ENCODE peak calls at places on chromosome 1, in six cellular contexts. F is H1, V is GM12878, U is A549, G is endothelial cell of umbilical vein, B is K562. Q is an unnamed sample.

GRCh38 chr1:23622284-23622683 is 63.0 kb upstream of the ID3 start:
- DNase-seq in U (no peak), B (no peak), F (no peak), G (no peak), V (no peak), Q (no peak)

GRCh38 chr1:173758980-173759379 is 44.2 kb downstream of the KLHL20 start:
- DNase-seq in B (no peak), F (no peak), U (no peak), V (no peak), G (no peak), Q (no peak)

GRCh38 chr1:96281491-96281890 is 440.1 kb upstream of the PTBP2 start:
- DNase-seq in V (no peak), G (no peak), F (no peak), B (no peak), U (no peak), Q (no peak)

GRCh38 chr1:23159963-23160877 is 8.4 kb downstream of the LUZP1 start:
- DNase-seq in G (no peak), B (no peak), F (no peak), V (no peak), U (no peak), Q (no peak)

GRCh38 chr1:232522189-232522588 is 107.7 kb downstream of the SIPA1L2 start:
- DNase-seq in B (no peak), U (no peak), V (no peak), G (no peak), F (no peak), Q (no peak)

GRCh38 chr1:185670187-185670627 is 64.0 kb upstream of the HMCN1 start:
- DNase-seq in V (no peak), F (peak), G (peak), U (no peak), B (no peak), Q (peak)

GRCh38 chr1:82386365-82387069 is 585.8 kb downstream of the ADGRL2 start:
- DNase-seq in F (no peak), U (no peak), G (no peak), V (no peak), B (no peak), Q (no peak)

GRCh38 chr1:183191833-183192232 is 5.8 kb downstream of the LAMC2 start:
- DNase-seq in F (no peak), V (no peak), B (no peak), U (no peak), G (peak), Q (no peak)

GRCh38 chr1:173205146-173206051 is 1.7 kb downstream of the TNFSF4 start:
- DNase-seq in U (no peak), V (no peak), G (peak), F (no peak), B (no peak), Q (peak)

GRCh38 chr1:30085814-30086770 is 637.3 kb downstream of the MATN1 start:
- DNase-seq in B (peak), U (peak), F (peak), G (peak), V (no peak), Q (peak)

GRCh38 chr1:55775007-55775406 is 559.8 kb upstream of the USP24 start:
- DNase-seq in U (no peak), V (no peak), F (no peak), B (no peak), G (no peak), Q (no peak)
- TF ChIP-seq MAX in U (no peak), V (no peak), F (no peak), B (no peak), G (no peak), Q (no peak)

GRCh38 chr1:153613406-153613805 is 469 bp upstream of the S100A16 start:
- DNase-seq in G (no peak), U (no peak), V (no peak), F (no peak), B (no peak), Q (no peak)

GRCh38 chr1:153614189-153614900 is 1.4 kb upstream of the S100A16 start:
- DNase-seq in U (no peak), V (no peak), B (no peak), G (no peak), F (no peak), Q (no peak)

GRCh38 chr1:153615406-153615805 is 719 bp downstream of the S100A14 start:
- DNase-seq in U (no peak), V (no peak), G (no peak), B (no peak), F (no peak), Q (no peak)

GRCh38 chr1:153616144-153616884 is at the start of gene S100A14:
- DNase-seq in F (no peak), V (no peak), G (no peak), B (peak), U (no peak), Q (no peak)

GRCh38 chr1:153614906-153615305 is 1.2 kb downstream of the S100A14 start:
- DNase-seq in G (no peak), B (no peak), F (no peak), U (no peak), V (no peak), Q (no peak)
- TF ChIP-seq MAX in G (no peak), B (no peak), F (no peak), U (no peak), V (no peak), Q (no peak)

DNA sequence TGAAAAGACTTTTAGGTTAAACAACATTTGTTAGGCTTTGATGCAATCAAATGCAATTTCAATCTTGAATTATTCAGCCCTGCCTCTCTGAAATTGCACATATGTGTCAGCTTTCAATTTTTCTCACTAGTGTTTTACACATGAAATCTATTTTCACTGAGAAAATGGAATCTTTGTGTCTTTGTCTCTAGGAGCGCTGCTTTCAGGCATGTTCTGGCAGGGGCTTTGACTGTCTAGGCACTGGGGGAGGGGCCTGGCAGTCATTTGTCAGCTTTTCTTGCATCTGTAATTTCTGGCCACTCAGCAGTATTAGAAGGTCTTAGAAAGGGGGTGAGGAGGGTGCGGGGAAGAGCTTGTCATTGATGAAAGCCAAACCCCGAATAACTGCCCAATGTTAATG is 264.4 kb downstream of the PTPRC start:
- DNase-seq in U (no peak), B (no peak), G (no peak), V (no peak), F (no peak), Q (no peak)
- TF ChIP-seq MAX in U (no peak), B (no peak), G (no peak), V (no peak), F (no peak), Q (no peak)

GRCh38 chr1:239550178-239550577 is 163.8 kb downstream of the CHRM3 start:
- DNase-seq in U (no peak), G (no peak), B (no peak), F (no peak), V (no peak), Q (no peak)
- TF ChIP-seq MAX in U (no peak), G (no peak), B (no peak), F (no peak), V (no peak), Q (no peak)

DNA sequence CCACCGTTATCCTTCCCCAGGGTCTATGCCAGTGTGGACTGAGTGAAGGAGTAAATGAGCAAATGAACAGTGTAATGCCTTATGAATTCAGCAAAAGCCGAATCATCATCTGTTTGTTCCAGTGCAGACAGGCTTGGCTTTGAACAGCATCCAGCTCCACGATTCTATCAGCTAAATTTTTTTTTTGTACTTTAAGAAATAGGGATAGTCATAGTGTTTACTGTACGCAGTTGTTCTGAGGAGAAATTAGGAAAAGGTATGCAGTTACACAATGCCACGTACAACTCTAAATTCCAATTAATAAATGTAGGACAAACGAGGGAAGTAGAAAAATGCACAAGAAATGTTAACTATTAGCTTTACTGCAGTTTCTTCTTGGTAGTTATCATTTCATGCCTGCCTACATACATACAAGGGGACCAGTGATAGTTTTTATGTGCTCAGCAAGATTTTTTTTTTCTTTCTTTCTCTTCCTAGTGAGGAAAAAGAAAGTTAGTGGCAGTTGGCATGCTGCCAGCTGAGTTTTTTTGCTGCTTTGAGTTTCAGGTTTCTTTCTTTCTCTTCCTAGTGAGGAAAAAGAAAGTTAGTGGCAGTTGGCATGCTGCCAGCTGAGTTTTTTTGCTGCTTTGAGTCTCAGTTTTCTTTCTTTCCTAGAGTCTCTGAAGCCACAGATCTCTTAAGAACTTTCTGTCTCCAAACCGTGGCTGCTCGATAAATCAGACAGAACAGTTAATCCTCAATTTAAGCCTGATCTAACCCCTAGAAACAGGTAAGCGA is at the start of gene IFI44L:
- DNase-seq in V (peak), F (no peak), G (peak), U (no peak), B (no peak), Q (no peak)
- TF ChIP-seq MAX in V (no peak), F (no peak), G (no peak), U (no peak), B (no peak), Q (no peak)

DNA sequence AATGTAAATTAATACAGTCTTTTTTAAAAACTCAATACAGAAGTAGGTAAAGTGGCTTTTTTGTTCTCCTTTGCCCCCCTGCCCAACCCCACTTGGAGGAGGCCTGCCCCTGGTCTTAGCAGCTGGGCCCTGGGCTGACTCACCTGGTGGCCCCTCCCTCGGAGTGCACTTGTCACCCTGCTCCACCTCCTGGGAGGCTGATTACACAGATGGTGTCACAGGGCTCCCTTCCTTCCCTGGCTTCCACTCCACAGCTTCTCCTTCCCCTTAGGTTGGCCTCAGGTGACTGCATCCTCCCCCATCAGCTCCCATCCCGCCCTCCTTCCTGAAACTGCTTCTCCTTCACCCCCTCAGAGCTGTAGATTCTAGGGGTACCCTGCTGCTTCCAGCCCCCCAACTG is 11.7 kb upstream of the CAPN9 start:
- DNase-seq in F (no peak), G (no peak), V (no peak), B (no peak), U (no peak), Q (no peak)
- TF ChIP-seq MAX in F (no peak), G (no peak), V (no peak), B (no peak), U (no peak), Q (no peak)

GRCh38 chr1:26281971-26282693 is 2.2 kb downstream of the SH3BGRL3 start:
- DNase-seq in U (no peak), V (no peak), B (no peak), F (peak), G (no peak), Q (peak)
- TF ChIP-seq MAX in U (no peak), V (no peak), B (no peak), F (peak), G (no peak), Q (no peak)

Q was measured in NB4.